ENCODE peak calls at places on chromosomes 1 and 21, in nine cellular contexts. N, Z, O, I, K, X, A, J and L are unnamed samples. For H3K4me1, the result is how much of the 10 kb centered on the place peaks cover.

GRCh38 chr1:98653186-98653585 is 8.3 kb upstream of the SNX7 start:
- DNase-seq in N (no peak), O (no peak), K (no peak), A (no peak), I (no peak), J (no peak), X (no peak), Z (no peak), L (no peak)

GRCh38 chr1:119816407-119816806 is 5.1 kb upstream of the REG4 start:
- DNase-seq in K (no peak), I (no peak), J (no peak), X (no peak), A (no peak), N (no peak), O (peak), Z (no peak), L (peak)

GRCh38 chr1:84247425-84248220 is 53.9 kb upstream of the SAMD13 start:
- DNase-seq in N (peak), O (peak), A (no peak), I (no peak), X (no peak), J (no peak), Z (no peak), K (no peak), L (peak)

GRCh38 chr1:10257851-10258250 is 47.5 kb downstream of the KIF1B start:
- DNase-seq in X (no peak), N (no peak), I (no peak), J (no peak), Z (no peak), A (no peak), K (no peak), O (peak), L (peak)

GRCh38 chr1:188668083-188668482 is 1809.6 kb downstream of the BRINP3 start:
- DNase-seq in K (peak), A (no peak), I (no peak), J (no peak), X (no peak), O (no peak), N (no peak), Z (no peak), L (no peak)

GRCh38 chr1:211326528-211327340 is at the start of gene TRAF5:
- DNase-seq in K (peak), O (peak), A (peak), Z (no peak), N (peak), X (peak), J (peak), I (peak), L (peak)

GRCh38 chr1:241161188-241161689 is 195.8 kb downstream of the RGS7 start:
- DNase-seq in K (no peak), Z (no peak), N (no peak), O (no peak), J (no peak), A (no peak), I (no peak), X (no peak), L (no peak)

GRCh38 chr1:179025125-179025974 is at the start of gene FAM20B:
- DNase-seq in K (peak), I (peak), O (peak), Z (peak), X (peak), N (peak), J (peak), A (peak), L (peak)

GRCh38 chr1:6962956-6963915 is 178.0 kb downstream of the CAMTA1 start:
- DNase-seq in A (peak), J (peak), X (peak), Z (no peak), I (peak), N (peak), O (peak), K (no peak), L (peak)

GRCh38 chr1:45306319-45306718 is 20.4 kb upstream of the HPDL start:
- DNase-seq in A (no peak), K (no peak), I (no peak), O (no peak), N (no peak), X (no peak), J (no peak), Z (no peak), L (no peak)

GRCh38 chr1:14810631-14811325 is 212.3 kb downstream of the KAZN start:
- DNase-seq in X (no peak), N (no peak), K (no peak), J (no peak), O (no peak), Z (no peak), A (no peak), I (no peak), L (no peak)

GRCh38 chr1:76086597-76086996 is 12.1 kb downstream of the ST6GALNAC3 start:
- DNase-seq in O (no peak), A (no peak), Z (no peak), K (no peak), N (no peak), I (no peak), J (no peak), X (no peak), L (no peak)

GRCh38 chr1:117591248-117591647 is 14.6 kb upstream of the TENT5C start:
- DNase-seq in X (no peak), A (no peak), N (no peak), I (no peak), K (no peak), Z (no peak), J (no peak), O (peak), L (no peak)

GRCh38 chr1:206951318-206952105 is 5.2 kb upstream of the PIGR start:
- DNase-seq in X (no peak), O (peak), Z (no peak), J (no peak), I (no peak), A (no peak), K (no peak), N (no peak), L (peak)

GRCh38 chr1:88746916-88747315 is 62.8 kb downstream of the PKN2 start:
- DNase-seq in K (no peak), J (no peak), N (no peak), O (no peak), Z (no peak), I (no peak), X (no peak), A (no peak), L (no peak)

GRCh38 chr1:201709564-201710295 is 119.2 kb upstream of the IPO9 start:
- DNase-seq in A (peak), I (peak), J (peak), K (peak), X (peak), N (peak), Z (no peak), O (peak), L (peak)

GRCh38 chr21:42299324-42300044 is 15.7 kb downstream of the TFF3 start:
- DNase-seq in A (no peak), X (peak), I (no peak), Z (no peak), O (no peak), J (no peak), K (no peak), N (no peak), L (peak)

DNA sequence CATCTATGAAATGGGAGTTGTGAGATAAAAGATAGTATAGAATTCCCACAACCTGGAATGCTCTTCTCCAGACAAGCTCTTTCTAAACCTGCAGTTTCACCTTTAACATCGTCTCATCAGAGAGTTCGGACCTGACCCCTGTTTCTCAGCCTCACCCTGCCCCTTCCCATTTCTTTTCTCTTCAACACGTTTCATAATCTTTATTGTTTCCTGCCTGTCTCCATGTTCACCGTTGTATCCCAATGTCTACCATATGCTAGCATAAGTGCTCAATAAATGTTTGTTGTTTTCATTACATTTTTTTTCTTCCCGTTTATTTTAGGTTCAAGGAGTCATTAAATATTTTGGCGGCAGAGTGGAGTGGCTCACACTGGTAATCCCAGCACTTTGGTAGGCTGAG is 32.4 kb downstream of the SESN2 start:
- DNase-seq in K (no peak), Z (no peak), N (no peak), J (no peak), A (no peak), X (no peak), O (no peak), I (no peak), L (no peak)
- H3K4me1 ChIP-seq in K (under half), Z (under half), N (under half), J (under half), A (under half), X (under half), O (under half), I (under half), L (under half)

GRCh38 chr21:38853421-38853919 is 47.7 kb downstream of the ETS2 start:
- DNase-seq in A (peak), I (no peak), Z (peak), O (no peak), X (no peak), N (no peak), K (peak), J (no peak), L (no peak)
- H3K4me3 ChIP-seq in A (no peak), I (no peak), Z (no peak), O (no peak), X (no peak), N (no peak), K (no peak), J (no peak), L (no peak)

DNA sequence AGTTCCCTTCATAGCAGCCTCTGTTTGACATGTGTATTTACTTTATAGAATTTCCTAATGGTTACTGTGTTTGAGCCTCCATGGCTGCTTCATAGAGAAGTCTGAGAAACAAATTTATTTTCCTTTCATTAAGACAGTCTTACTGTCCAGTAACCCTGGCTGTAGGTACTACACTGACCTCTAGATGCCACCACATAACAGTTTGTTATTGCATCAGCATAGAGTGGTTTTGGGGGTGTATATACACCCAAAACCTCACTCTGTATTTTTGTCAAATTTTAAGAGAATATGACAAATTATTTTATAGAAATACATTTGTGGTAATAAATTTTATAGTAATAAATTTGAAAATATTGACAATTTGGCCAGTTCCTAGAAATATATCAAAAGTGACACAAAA is 57.3 kb downstream of the OBSCN start:
- DNase-seq in J (no peak), I (no peak), N (peak), O (no peak), A (no peak), K (no peak), Z (no peak), X (no peak), L (no peak)
- TF ChIP-seq CTCF in J (no peak), I (no peak), N (peak), O (no peak), A (peak), K (peak), Z (no peak), X (no peak), L (no peak)

DNA sequence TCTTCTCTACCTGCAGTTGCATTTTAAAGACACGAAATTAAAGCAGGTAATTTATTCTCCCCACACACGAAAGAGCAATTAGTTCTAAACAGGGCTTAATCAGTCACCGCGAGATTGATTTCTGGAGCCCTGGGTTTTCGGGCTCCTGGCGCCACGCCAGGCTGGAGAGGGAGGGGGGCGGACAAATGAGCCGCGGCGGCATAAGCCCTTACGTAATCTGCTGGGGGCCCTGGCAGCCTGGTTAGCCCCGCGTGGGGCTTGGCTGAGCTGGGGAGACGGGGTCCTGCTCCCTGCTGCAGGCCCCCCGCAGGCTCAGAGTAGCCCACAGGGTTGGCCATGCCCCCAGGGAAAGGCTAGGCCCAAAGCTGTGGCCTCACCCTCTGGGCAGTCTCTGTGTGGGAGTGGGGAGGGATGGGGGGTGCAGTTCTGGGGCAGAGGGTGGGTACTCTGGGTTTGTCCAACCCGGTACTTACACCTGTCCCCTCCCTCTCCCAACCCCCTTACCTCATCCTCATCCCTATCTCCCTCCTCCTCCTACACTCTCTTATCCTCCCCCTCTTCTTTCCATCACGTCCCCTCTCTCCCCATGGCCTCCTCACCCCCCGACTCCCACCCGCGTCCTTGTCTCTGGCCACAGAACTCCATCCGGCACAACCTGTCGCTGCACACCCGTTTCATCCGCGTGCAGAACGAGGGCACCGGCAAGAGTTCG is 19.9 kb downstream of the FOXO6 start:
- DNase-seq in N (peak), A (peak), J (peak), X (peak), I (peak), O (no peak), K (peak), Z (no peak), L (no peak)
- H3K4me1 ChIP-seq in N (under half), A (under half), J (under half), X (under half), I (under half), O (under half), K (under half), Z (half or more), L (under half)